ENCODE peak calls at places on chromosomes 13 and 19, in nine cellular contexts. K, U, B, I, J, Z, G, P and N are unnamed samples.

GRCh38 chr13:81305928-81306327 is 965.0 kb upstream of the SPRY2 start:
- DNase-seq in B (no peak), J (no peak), U (no peak), Z (no peak), I (no peak), G (no peak), P (no peak), K (no peak), N (no peak)

GRCh38 chr19:49094505-49095482 is 9.5 kb downstream of the SNRNP70 start:
- DNase-seq in Z (no peak), B (no peak), G (no peak), U (no peak), I (no peak), P (no peak), J (no peak), K (no peak), N (no peak)

GRCh38 chr13:67223024-67223423 is 7.1 kb downstream of the PCDH9 start:
- DNase-seq in G (no peak), I (no peak), Z (no peak), B (no peak), J (no peak), K (no peak), U (no peak), P (no peak), N (no peak)

GRCh38 chr13:106156468-106156867 is 379.0 kb downstream of the EFNB2 start:
- DNase-seq in B (no peak), J (peak), U (no peak), Z (no peak), I (no peak), G (no peak), K (no peak), P (no peak), N (no peak)

GRCh38 chr19:46963093-46963734 is 56.4 kb upstream of the NPAS1 start:
- DNase-seq in K (no peak), Z (no peak), G (no peak), J (no peak), U (no peak), P (no peak), I (no peak), B (no peak), N (no peak)

GRCh38 chr13:67408823-67409222 is 178.7 kb upstream of the PCDH9 start:
- DNase-seq in K (no peak), U (no peak), Z (no peak), J (no peak), G (no peak), P (no peak), I (no peak), B (no peak), N (no peak)

GRCh38 chr19:30406220-30406944 is 34.2 kb downstream of the ZNF536 start:
- DNase-seq in U (no peak), P (no peak), B (no peak), I (peak), G (no peak), K (no peak), Z (no peak), J (no peak), N (no peak)

GRCh38 chr19:33464010-33464732 is 57.4 kb downstream of the PEPD start:
- DNase-seq in B (no peak), P (no peak), I (peak), Z (no peak), U (peak), K (no peak), G (no peak), J (no peak), N (peak)

GRCh38 chr19:30381366-30381765 is 9.2 kb downstream of the ZNF536 start:
- DNase-seq in Z (no peak), U (no peak), J (no peak), I (peak), P (no peak), B (no peak), G (no peak), K (peak), N (no peak)

GRCh38 chr19:13262450-13262849 is 112.2 kb downstream of the IER2 start:
- DNase-seq in P (no peak), Z (no peak), U (no peak), B (no peak), G (no peak), J (peak), I (no peak), K (no peak), N (no peak)

GRCh38 chr19:325937-326565 is 18.5 kb downstream of the MIER2 start:
- DNase-seq in I (peak), G (no peak), K (no peak), U (no peak), B (no peak), Z (no peak), J (no peak), P (no peak), N (no peak)

GRCh38 chr19:10858204-10858828 is 10.1 kb downstream of the C19orf38 start:
- DNase-seq in Z (no peak), J (no peak), P (no peak), U (no peak), I (no peak), B (no peak), G (no peak), K (no peak), N (no peak)

GRCh38 chr19:38204096-38204495 is 19.9 kb downstream of the DPF1 start:
- DNase-seq in K (no peak), B (no peak), Z (no peak), I (no peak), J (no peak), P (no peak), U (no peak), G (no peak), N (no peak)

GRCh38 chr19:15812059-15812722 is 3.3 kb downstream of the OR10H1 start:
- DNase-seq in J (no peak), I (no peak), U (no peak), P (no peak), K (peak), G (no peak), Z (no peak), B (no peak), N (no peak)

GRCh38 chr13:33249066-33249465 is 36.5 kb downstream of the STARD13 start:
- DNase-seq in J (no peak), U (no peak), B (no peak), P (no peak), Z (no peak), G (no peak), K (no peak), I (no peak), N (no peak)

GRCh38 chr13:50125306-50125555 is 110.0 kb downstream of the KCNRG start:
- DNase-seq in G (no peak), I (no peak), B (no peak), J (no peak), K (no peak), Z (no peak), U (no peak), P (no peak), N (no peak)

GRCh38 chr19:53183146-53183545 is 10.0 kb downstream of the ZNF665 start:
- DNase-seq in K (no peak), B (no peak), G (no peak), I (no peak), Z (no peak), P (no peak), U (no peak), J (no peak), N (no peak)

GRCh38 chr19:720691-721160 is 12.0 kb downstream of the PALM start:
- DNase-seq in I (no peak), B (no peak), P (no peak), K (no peak), U (no peak), G (no peak), Z (peak), J (no peak), N (no peak)

GRCh38 chr13:54884645-54885044 is 1856.0 kb downstream of the OLFM4 start:
- DNase-seq in B (no peak), P (no peak), Z (no peak), G (no peak), I (no peak), J (no peak), U (no peak), K (no peak), N (no peak)

GRCh38 chr13:46668302-46668720 is 115.3 kb downstream of the LRCH1 start:
- DNase-seq in I (no peak), G (no peak), J (peak), B (no peak), Z (no peak), K (no peak), P (no peak), U (no peak), N (no peak)

GRCh38 chr19:29675650-29676186 is 10.5 kb downstream of the PLEKHF1 start:
- DNase-seq in K (no peak), Z (no peak), U (no peak), G (no peak), P (no peak), J (no peak), B (no peak), I (no peak), N (peak)

GRCh38 chr19:38880882-38881609 is 3.0 kb upstream of the RINL start:
- DNase-seq in B (no peak), I (no peak), Z (no peak), P (no peak), G (no peak), U (no peak), J (no peak), K (no peak), N (peak)

GRCh38 chr19:46859637-46860124 is 1.1 kb upstream of the ARHGAP35 start:
- DNase-seq in U (peak), G (no peak), B (no peak), P (peak), J (peak), K (peak), Z (peak), I (peak), N (no peak)

GRCh38 chr19:6674868-6675305 is 4.9 kb upstream of the TNFSF14 start:
- DNase-seq in Z (peak), B (no peak), U (no peak), K (peak), P (no peak), J (peak), I (peak), G (peak), N (peak)
- TF ChIP-seq CTCF in Z (no peak), B (no peak), U (no peak), K (no peak), P (no peak), J (no peak), I (no peak), G (no peak), N (no peak)

GRCh38 chr19:4388171-4389063 is 11.9 kb downstream of the SH3GL1 start:
- DNase-seq in Z (no peak), J (no peak), B (no peak), P (no peak), K (peak), G (no peak), U (no peak), I (no peak), N (no peak)
- TF ChIP-seq POLR2A in Z (no peak), J (no peak), B (no peak), P (no peak), K (no peak), G (no peak), U (no peak), I (no peak), N (no peak)

GRCh38 chr13:66009241-66009640 is 1220.9 kb downstream of the PCDH9 start:
- DNase-seq in P (no peak), J (no peak), G (no peak), B (no peak), I (no peak), K (no peak), Z (no peak), U (no peak), N (no peak)
- H3K4me3 ChIP-seq in P (no peak), J (no peak), G (no peak), B (no peak), I (no peak), K (no peak), Z (no peak), U (no peak), N (no peak)

GRCh38 chr13:77891486-77891885 is 27.1 kb downstream of the EDNRB start:
- DNase-seq in P (no peak), Z (no peak), G (no peak), B (no peak), U (no peak), I (no peak), J (no peak), K (no peak), N (no peak)

GRCh38 chr13:77893066-77893465 is 25.6 kb downstream of the EDNRB start:
- DNase-seq in I (no peak), B (no peak), U (no peak), J (no peak), Z (no peak), P (no peak), K (no peak), G (no peak), N (no peak)

GRCh38 chr13:77894743-77895142 is 23.9 kb downstream of the EDNRB start:
- DNase-seq in I (no peak), Z (no peak), B (no peak), P (no peak), K (no peak), U (no peak), G (no peak), J (no peak), N (no peak)

GRCh38 chr13:77892491-77892890 is 26.1 kb downstream of the EDNRB start:
- DNase-seq in K (no peak), G (no peak), J (no peak), P (no peak), Z (no peak), B (no peak), U (no peak), I (no peak), N (no peak)

GRCh38 chr13:77891041-77891440 is 27.6 kb downstream of the EDNRB start:
- DNase-seq in Z (no peak), U (no peak), G (no peak), J (no peak), K (no peak), P (no peak), B (no peak), I (no peak), N (no peak)
- TF ChIP-seq CTCF in Z (no peak), U (no peak), G (no peak), J (no peak), K (no peak), P (no peak), B (no peak), I (no peak), N (no peak)